ENCODE peak calls at places on chromosomes 13 and 19, in six cellular contexts. Q, T, B, S, X and U are unnamed samples.

GRCh38 chr19:32104465-32105235 is 240.8 kb upstream of the ZNF507 start:
- DNase-seq in Q (no peak), T (no peak), B (no peak), S (peak), X (peak), U (no peak)

GRCh38 chr19:49335784-49336481 is 727 bp downstream of the CD37 start:
- DNase-seq in Q (no peak), T (no peak), B (no peak), S (no peak), X (no peak), U (no peak)

GRCh38 chr19:6654347-6655310 is 15.3 kb downstream of the TNFSF14 start:
- DNase-seq in Q (no peak), T (no peak), B (no peak), S (no peak), X (no peak), U (no peak)

GRCh38 chr19:49613374-49613773 is 22.4 kb downstream of the PRR12 start:
- DNase-seq in Q (no peak), T (no peak), B (no peak), S (no peak), X (no peak), U (no peak)

GRCh38 chr13:77359171-77359570 is 32.3 kb upstream of the MYCBP2 start:
- DNase-seq in Q (no peak), T (no peak), B (no peak), S (no peak), X (no peak), U (no peak)

GRCh38 chr13:40170982-40171381 is 495.5 kb downstream of the FOXO1 start:
- DNase-seq in Q (no peak), T (no peak), B (no peak), S (no peak), X (peak), U (no peak)

GRCh38 chr19:13031917-13032623 is 36.8 kb downstream of the NFIX start:
- DNase-seq in Q (no peak), T (no peak), B (no peak), S (no peak), X (peak), U (peak)

GRCh38 chr19:44809856-44810554 is 1.1 kb downstream of the BCAM start:
- DNase-seq in Q (no peak), T (no peak), B (no peak), S (no peak), X (peak), U (no peak)

GRCh38 chr19:53190253-53190652 is 2.9 kb downstream of the ZNF665 start:
- DNase-seq in Q (no peak), T (no peak), B (no peak), S (no peak), X (no peak), U (no peak)

GRCh38 chr19:1884291-1884718 is 991 bp downstream of the ABHD17A start:
- DNase-seq in Q (no peak), T (no peak), B (no peak), S (no peak), X (no peak), U (no peak)

GRCh38 chr19:35755160-35755549 is 1.7 kb downstream of the HSPB6 start:
- DNase-seq in Q (no peak), T (no peak), B (no peak), S (no peak), X (no peak), U (no peak)

GRCh38 chr19:49503582-49503962 is 7.3 kb downstream of the RPS11 start:
- DNase-seq in Q (no peak), T (no peak), B (no peak), S (no peak), X (no peak), U (no peak)

GRCh38 chr19:49614096-49614857 is 23.3 kb downstream of the PRR12 start:
- DNase-seq in Q (no peak), T (peak), B (no peak), S (no peak), X (peak), U (peak)

GRCh38 chr19:55674841-55675660 is at the start of gene EPN1:
- DNase-seq in Q (peak), T (peak), B (peak), S (peak), X (peak), U (peak)

GRCh38 chr19:47686679-47687450 is 26.4 kb upstream of the EHD2 start:
- DNase-seq in Q (no peak), T (no peak), B (no peak), S (no peak), X (no peak), U (no peak)

GRCh38 chr19:632228-633067 is 889 bp downstream of the POLRMT start:
- DNase-seq in Q (no peak), T (no peak), B (no peak), S (no peak), X (peak), U (peak)

GRCh38 chr13:41610426-41610825 is 153.1 kb downstream of the RGCC start:
- DNase-seq in Q (no peak), T (peak), B (peak), S (no peak), X (peak), U (peak)

GRCh38 chr13:74562381-74562780 is 428.2 kb upstream of the KLF12 start:
- DNase-seq in Q (no peak), T (no peak), B (no peak), S (no peak), X (peak), U (peak)

GRCh38 chr19:6219592-6220290 is 60.0 kb downstream of the MLLT1 start:
- DNase-seq in Q (no peak), T (no peak), B (no peak), S (no peak), X (no peak), U (peak)

GRCh38 chr13:37621811-37622361 is 23.3 kb upstream of the POSTN start:
- DNase-seq in Q (peak), T (peak), B (no peak), S (no peak), X (no peak), U (peak)

DNA sequence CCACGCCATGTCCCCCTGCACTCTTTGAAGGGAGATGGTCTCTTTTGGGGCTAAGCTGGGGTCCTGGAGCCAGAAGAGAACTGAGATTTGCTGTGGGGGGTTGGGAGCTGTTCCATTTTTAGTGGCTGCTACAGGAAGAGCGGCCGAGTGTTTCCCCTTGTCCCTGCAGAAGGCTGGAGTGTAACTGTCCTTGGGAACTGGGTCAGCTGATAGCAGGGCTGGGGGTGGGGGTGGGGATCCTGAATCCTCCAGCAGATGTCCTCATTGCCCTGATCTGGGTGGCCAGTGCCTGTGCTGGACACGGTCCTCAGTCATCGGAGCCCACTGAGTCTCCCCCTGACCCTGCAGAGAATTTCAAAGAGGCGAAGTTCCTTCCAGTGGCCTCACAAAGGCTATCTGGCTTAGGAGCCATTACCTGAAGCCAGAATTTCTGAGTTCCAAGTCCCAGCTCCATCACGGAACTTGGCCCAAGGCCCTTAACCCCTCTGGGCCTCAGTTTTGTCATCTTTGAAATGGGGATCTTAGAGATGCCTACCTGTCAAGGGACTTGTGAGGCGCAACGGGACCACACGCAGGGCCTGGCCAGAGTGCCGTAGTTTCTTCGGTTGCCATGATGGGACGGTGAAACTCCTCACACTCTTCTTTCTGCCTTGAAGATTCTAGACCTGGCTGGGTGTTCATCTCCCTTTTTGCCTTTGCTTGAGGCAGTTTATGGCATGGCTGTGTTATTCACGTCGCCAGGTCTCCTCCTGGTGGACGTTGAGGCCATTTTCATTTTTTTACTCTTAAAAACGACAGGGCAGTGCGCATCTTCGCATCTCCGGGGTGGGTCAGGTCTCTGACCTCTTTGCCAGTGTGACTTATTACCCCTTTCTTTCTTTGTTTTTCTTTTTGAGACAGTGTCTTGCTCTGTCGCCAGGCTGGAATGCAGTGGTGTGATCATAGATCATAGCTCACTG is 51.9 kb downstream of the DNM2 start:
- DNase-seq in Q (peak), T (no peak), B (peak), S (no peak), X (no peak), U (peak)
- TF ChIP-seq CTCF in Q (peak), T (peak), B (no peak), S (peak), X (no peak), U (peak)

GRCh38 chr19:50724522-50725217 is 1.5 kb downstream of the CLEC11A start:
- DNase-seq in Q (peak), T (peak), B (peak), S (peak), X (peak), U (peak)

GRCh38 chr19:50722248-50723013 is 733 bp upstream of the CLEC11A start:
- DNase-seq in Q (no peak), T (no peak), B (no peak), S (no peak), X (no peak), U (no peak)

GRCh38 chr19:50725218-50725931 is 2.2 kb downstream of the CLEC11A start:
- DNase-seq in Q (no peak), T (no peak), B (no peak), S (no peak), X (no peak), U (peak)

GRCh38 chr19:50723069-50723468 is at the start of gene CLEC11A:
- DNase-seq in Q (no peak), T (peak), B (no peak), S (no peak), X (no peak), U (peak)

GRCh38 chr19:50723735-50724521 is 764 bp downstream of the CLEC11A start:
- DNase-seq in Q (no peak), T (no peak), B (no peak), S (no peak), X (no peak), U (no peak)
- H3K4me3 ChIP-seq in Q (peak), T (peak), B (peak), S (peak), X (peak), U (peak)

DNA sequence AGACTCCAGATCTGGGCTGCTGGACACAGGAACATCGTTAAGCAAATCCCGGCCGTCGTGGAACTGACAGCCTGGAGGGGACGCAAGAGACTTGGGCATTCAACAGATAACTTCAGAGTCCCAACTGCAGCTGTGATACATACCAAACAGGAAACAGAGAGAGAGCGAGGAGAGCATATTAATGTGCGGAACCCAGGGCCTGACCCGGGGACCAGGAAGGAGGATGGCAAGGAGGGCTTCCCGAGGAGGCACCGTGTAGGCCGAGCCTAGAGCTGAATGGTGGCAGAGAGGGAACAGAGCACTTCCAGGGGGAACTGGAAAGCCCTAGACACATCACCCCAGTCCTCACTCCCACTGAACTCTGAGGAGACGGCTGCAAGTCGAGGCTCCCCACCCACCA is 68.1 kb downstream of the SIPA1L3 start:
- DNase-seq in Q (no peak), T (no peak), B (no peak), S (no peak), X (no peak), U (no peak)
- TF ChIP-seq CTCF in Q (no peak), T (no peak), B (no peak), S (no peak), X (no peak), U (no peak)

DNA sequence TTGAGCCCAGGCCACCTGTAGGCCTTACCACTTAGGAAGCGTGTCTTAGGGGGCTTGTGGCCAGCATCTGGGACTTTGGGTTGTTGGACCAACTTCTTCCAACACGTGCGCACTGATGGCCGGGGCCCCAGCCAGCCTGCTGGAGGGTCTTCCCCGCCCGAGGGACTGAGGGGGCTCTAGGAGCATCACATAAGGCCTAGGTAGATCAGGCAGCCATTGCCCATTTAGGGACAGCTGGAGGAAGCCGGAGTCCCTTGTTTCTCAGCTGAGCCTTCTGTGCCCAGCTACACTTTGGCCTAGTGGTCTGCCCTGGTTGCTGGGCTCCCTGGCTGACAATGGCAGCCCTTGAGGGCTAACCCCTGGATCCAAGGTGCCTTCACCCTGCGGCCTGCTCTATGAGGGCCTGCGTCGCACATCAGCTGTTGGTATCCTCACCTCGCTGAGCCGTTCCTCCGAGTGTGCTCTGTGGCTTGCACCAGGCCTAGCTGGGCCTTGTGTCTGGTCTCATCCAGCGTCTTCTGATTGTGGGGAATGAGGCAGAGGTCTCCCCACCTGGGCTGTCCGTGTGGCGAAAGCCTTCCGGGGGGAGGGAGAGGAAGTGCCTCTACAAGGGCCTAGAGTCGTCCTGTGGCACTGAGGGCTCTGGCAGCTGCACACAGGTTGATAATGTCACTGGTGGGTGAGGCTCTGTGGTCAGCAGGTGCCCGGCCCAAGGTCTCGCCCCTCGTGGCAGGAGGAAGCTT is 1.3 kb downstream of the RAB11B start:
- DNase-seq in Q (no peak), T (no peak), B (no peak), S (no peak), X (no peak), U (no peak)
- H3K4me3 ChIP-seq in Q (no peak), T (peak), B (peak), S (peak), X (no peak), U (peak)

DNA sequence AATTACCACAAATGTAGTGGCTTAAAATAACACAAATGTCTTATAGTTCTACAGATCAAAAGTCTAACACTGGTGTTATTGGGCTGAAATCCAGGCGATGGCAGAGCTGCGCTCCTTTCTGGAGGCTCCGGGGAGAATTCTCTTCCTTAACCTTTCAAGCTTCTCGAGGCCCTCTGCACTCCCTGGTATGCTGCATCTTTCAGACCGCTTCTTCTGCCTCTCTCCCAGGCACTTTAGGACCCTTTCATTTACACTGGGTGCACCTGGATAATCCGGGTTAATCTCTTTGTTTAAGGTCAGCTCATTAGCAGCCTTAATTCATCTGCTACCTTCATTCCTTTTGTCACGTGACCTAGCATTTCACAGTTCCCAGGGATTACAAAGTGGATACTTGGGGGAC is 211.3 kb upstream of the RFC3 start:
- DNase-seq in Q (no peak), T (no peak), B (no peak), S (no peak), X (no peak), U (peak)
- TF ChIP-seq CTCF in Q (no peak), T (no peak), B (no peak), S (peak), X (no peak), U (no peak)

GRCh38 chr19:38394488-38394887 is 6.0 kb downstream of the SPRED3 start:
- DNase-seq in Q (no peak), T (no peak), B (no peak), S (no peak), X (no peak), U (no peak)
- H3K4me3 ChIP-seq in Q (no peak), T (no peak), B (no peak), S (no peak), X (no peak), U (no peak)

DNA sequence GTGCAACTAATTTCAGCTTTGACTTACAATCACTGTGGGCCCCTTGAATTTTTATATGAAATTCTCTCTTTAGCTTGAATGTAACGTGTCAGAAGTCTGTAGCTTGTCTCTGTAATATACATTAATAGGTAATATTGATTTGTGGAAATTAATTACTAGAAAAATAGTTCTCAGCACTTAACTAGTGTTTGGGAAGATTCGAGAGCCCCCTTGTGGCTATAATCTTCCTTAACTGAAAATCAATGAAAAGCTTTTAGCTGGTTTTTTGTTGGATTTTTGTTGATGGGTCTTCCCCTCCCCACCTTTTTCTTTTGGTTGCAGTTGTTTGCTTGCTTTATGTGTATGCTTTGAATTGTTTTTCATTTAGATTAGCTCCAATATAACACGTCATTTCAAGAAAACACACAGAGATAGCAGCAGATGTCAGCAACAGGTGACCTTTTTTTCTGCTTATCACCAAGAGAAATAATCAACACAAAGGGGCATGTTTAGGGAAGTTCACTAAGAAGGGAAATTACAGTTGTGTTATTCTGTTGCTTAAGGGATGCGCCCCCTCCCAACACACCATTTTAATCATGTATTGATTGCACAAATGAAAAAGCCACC is 176.8 kb downstream of the OXGR1 start:
- DNase-seq in Q (no peak), T (no peak), B (no peak), S (no peak), X (peak), U (peak)
- TF ChIP-seq CTCF in Q (peak), T (peak), B (peak), S (peak), X (peak), U (peak)